ENCODE peak calls at places on chromosomes 1 and 21, in seven cellular contexts. W is fibroblast of lung; F is pulmonary artery endothelial cell; Z is activated naive CD8-positive, alpha-beta T cell treated with anti-CD3 and anti-CD28 coated beads, Interleukin-2, amount 10 ng/mL, durations not matched to agents 7 days and 5 days; E is NCI-H1930; U is neuronal stem cell; H is neural crest cell. B is an unnamed sample.

GRCh38 chr1:59384443-59384842 is 87.5 kb downstream of the FGGY start:
- DNase-seq in W (no peak), F (no peak), Z (no peak), E (no peak), U (no peak), H (no peak), B (no peak)

GRCh38 chr21:17514124-17514481 is 1.3 kb downstream of the CXADR start:
- DNase-seq in W (no peak), F (no peak), Z (no peak), E (no peak), U (peak), H (no peak), B (no peak)

GRCh38 chr1:30452925-30453324 is 270.5 kb downstream of the MATN1 start:
- DNase-seq in W (no peak), F (no peak), Z (no peak), E (no peak), U (no peak), H (no peak), B (no peak)

GRCh38 chr1:150006881-150007401 is 3.6 kb downstream of the OTUD7B start:
- DNase-seq in W (peak), F (no peak), Z (no peak), E (no peak), U (no peak), H (no peak), B (peak)

GRCh38 chr1:51464828-51465227 is 54.2 kb downstream of the EPS15 start:
- DNase-seq in W (no peak), F (no peak), Z (no peak), E (no peak), U (no peak), H (no peak), B (no peak)

GRCh38 chr1:109263597-109264378 is 14.4 kb downstream of the CELSR2 start:
- DNase-seq in W (peak), F (peak), Z (peak), E (no peak), U (peak), H (peak), B (peak)

GRCh38 chr1:23567996-23568607 is 8.8 kb upstream of the ID3 start:
- DNase-seq in W (no peak), F (no peak), Z (no peak), E (no peak), U (peak), H (peak), B (peak)

GRCh38 chr1:48206371-48206770 is 16.1 kb upstream of the SLC5A9 start:
- DNase-seq in W (no peak), F (no peak), Z (no peak), E (no peak), U (no peak), H (no peak), B (no peak)

GRCh38 chr1:46667782-46668760 is at the start of gene ATPAF1:
- DNase-seq in W (peak), F (no peak), Z (peak), E (peak), U (peak), H (peak), B (peak)

GRCh38 chr1:110341872-110342331 is 2.7 kb downstream of the RBM15 start:
- DNase-seq in W (no peak), F (no peak), Z (no peak), E (no peak), U (no peak), H (no peak), B (no peak)

GRCh38 chr1:20712210-20712577 is 5.6 kb downstream of the KIF17 start:
- DNase-seq in W (no peak), F (no peak), Z (no peak), E (no peak), U (no peak), H (no peak), B (no peak)

GRCh38 chr1:159860456-159860855 is 2.0 kb downstream of the VSIG8 start:
- DNase-seq in W (no peak), F (no peak), Z (no peak), E (no peak), U (no peak), H (no peak), B (no peak)

GRCh38 chr1:213623103-213623581 is 364.6 kb upstream of the PROX1 start:
- DNase-seq in W (no peak), F (no peak), Z (no peak), E (no peak), U (no peak), H (no peak), B (no peak)

GRCh38 chr1:90725961-90726715 is 9.0 kb upstream of the BARHL2 start:
- DNase-seq in W (peak), F (no peak), Z (no peak), E (no peak), U (no peak), H (no peak), B (peak)

GRCh38 chr1:6080469-6080868 is 34.8 kb downstream of the KCNAB2 start:
- DNase-seq in W (no peak), F (no peak), Z (no peak), E (no peak), U (no peak), H (no peak), B (no peak)